ENCODE peak calls at places on chromosomes 6 and 20, in four cellular contexts. Z is GM12891, M is GM12878, Y is K562. V is an unnamed sample.

GRCh38 chr6:108999428-108999827 is 95.2 kb downstream of the SESN1 start:
- DNase-seq in Y (no peak), M (no peak), Z (no peak), V (no peak)

GRCh38 chr20:52104546-52105044 is 87.0 kb downstream of the ZFP64 start:
- DNase-seq in M (no peak), Y (no peak), Z (no peak), V (no peak)

GRCh38 chr6:52802806-52803205 is 810 bp downstream of the GSTA1 start:
- DNase-seq in Z (no peak), Y (no peak), M (no peak), V (no peak)

GRCh38 chr6:165487950-165488349 is 175.1 kb downstream of the PDE10A start:
- DNase-seq in Z (no peak), M (no peak), Y (no peak), V (no peak)

GRCh38 chr6:149501768-149502167 is 17.0 kb upstream of the ZC3H12D start:
- DNase-seq in Y (no peak), M (no peak), Z (no peak), V (no peak)

GRCh38 chr6:147459772-147460171 is 48.7 kb upstream of the SAMD5 start:
- DNase-seq in M (no peak), Y (no peak), Z (no peak), V (no peak)

GRCh38 chr20:36974660-36975059 is 23.2 kb upstream of the SAMHD1 start:
- DNase-seq in M (no peak), Z (no peak), Y (no peak), V (no peak)

GRCh38 chr6:57024321-57024720 is 22.2 kb upstream of the KIAA1586 start:
- DNase-seq in Z (no peak), Y (no peak), M (no peak), V (no peak)

GRCh38 chr6:107621216-107621940 is 131.5 kb downstream of the SOBP start:
- DNase-seq in M (no peak), Y (no peak), Z (no peak), V (no peak)

GRCh38 chr20:59386819-59387218 is 86.4 kb downstream of the EDN3 start:
- DNase-seq in Z (no peak), Y (no peak), M (no peak), V (no peak)
- TF ChIP-seq SPI1 in Z (no peak), Y (no peak), M (no peak), V (no peak)

DNA sequence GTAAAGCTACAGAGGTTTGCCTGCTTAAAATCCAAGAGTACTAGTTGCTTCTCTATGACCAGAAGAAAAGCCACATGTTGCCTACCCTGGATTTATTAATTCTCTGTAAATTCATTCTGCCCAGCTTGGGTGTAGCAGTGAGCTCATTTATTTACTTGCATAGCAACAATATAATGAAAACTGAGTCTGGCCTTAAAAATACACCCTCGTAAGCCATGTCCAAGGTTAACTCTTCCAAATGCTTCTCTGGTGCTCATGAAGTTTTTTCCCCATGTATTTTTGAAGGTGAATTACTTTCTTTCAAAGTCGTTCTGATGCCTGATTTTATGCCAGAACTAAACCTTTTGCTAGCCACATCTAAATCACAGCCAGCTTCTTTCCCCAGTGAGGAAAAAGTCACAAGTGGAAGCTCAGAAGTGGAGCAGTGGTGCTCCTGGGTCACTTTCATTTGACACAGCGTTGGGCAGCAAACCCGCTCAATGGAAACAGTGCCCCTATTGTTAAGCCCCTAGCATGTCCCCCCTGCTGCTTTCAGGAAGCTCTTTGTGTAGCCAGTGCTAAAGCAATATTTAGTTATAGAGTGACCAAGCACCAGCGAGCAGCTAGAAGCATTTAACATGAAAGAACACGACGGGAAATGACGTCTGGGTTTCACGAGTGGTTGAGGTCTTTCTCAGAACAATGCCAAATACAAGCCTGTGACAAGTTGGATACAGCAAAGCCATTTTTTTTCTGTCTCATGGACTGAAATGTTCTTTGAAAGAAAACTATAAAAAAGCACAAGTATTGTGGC is 29.8 kb downstream of the NEDD9 start:
- DNase-seq in Z (no peak), Y (no peak), M (no peak), V (no peak)
- TF ChIP-seq SPI1 in Z (no peak), Y (no peak), M (no peak), V (no peak)

GRCh38 chr6:142913036-142913510 is 31.9 kb downstream of the HIVEP2 start:
- DNase-seq in M (peak), Z (no peak), Y (no peak), V (no peak)

GRCh38 chr6:142912125-142912524 is 32.9 kb downstream of the HIVEP2 start:
- DNase-seq in M (no peak), Y (no peak), Z (no peak), V (no peak)

GRCh38 chr6:142914371-142914770 is 30.6 kb downstream of the HIVEP2 start:
- DNase-seq in Y (no peak), Z (no peak), M (no peak), V (no peak)

GRCh38 chr6:142915129-142915697 is 29.8 kb downstream of the HIVEP2 start:
- DNase-seq in M (no peak), Y (no peak), Z (no peak), V (no peak)

DNA sequence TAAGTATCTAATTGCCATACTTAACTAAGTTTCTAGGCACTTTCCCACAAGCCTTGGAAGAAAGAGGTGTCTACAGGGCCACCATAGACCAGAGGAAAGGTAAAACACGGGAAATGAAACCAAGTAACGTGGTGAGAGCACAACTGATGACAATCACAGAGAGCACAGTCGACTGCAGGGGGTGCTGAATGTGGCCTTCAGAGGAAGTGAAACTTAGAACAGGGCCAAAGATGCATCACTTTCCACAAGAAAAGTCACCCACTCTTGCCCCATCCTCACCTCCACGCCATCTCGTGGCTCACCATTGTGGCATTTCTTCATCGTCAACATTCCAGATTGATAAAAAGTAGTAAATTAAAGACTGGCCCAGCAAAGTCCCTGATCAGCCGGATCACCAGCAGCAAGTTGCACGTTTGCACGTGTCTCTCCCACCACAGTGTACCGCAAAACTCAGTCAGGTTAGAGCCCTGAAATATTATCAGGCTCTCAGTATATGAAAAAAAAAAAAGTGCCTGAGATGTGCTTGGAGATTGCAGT is 31.4 kb downstream of the HIVEP2 start:
- DNase-seq in Y (no peak), Z (peak), M (peak), V (peak)
- TF ChIP-seq SPI1 in Y (peak), Z (peak), M (peak), V (no peak)

GRCh38 chr6:75601608-75602163 is at the start of gene SENP6:
- DNase-seq in Y (peak), Z (peak), M (no peak), V (no peak)

GRCh38 chr6:75602164-75602896 is 650 bp downstream of the SENP6 start:
- DNase-seq in Y (peak), M (no peak), Z (peak), V (no peak)

GRCh38 chr6:75602897-75603395 is 1.3 kb downstream of the SENP6 start:
- DNase-seq in Z (no peak), M (no peak), Y (peak), V (no peak)

GRCh38 chr6:75605635-75606034 is 4.0 kb downstream of the SENP6 start:
- DNase-seq in M (no peak), Y (no peak), Z (no peak), V (no peak)

DNA sequence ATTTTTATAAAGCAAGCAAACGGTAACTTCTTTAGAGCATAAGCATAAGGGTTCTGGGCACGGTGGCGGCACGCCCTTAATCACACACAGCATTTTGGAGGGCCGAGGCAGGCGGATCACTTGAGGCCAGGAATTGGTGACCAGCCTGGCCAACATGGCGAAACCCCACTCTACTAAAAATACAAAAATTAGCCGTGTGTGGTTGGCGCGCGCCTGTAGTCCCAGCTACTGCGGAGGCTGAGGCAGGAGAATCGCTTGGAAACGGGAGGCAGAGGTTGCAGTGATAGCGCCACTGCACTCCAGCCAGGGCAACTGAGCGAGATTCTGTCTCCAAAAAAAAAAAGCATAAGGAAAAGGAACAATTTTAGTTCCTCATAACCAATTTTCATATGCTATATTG is 2.6 kb downstream of the SENP6 start:
- DNase-seq in Z (no peak), M (no peak), Y (no peak), V (no peak)
- TF ChIP-seq SPI1 in Z (no peak), M (no peak), Y (no peak), V (no peak)

DNA sequence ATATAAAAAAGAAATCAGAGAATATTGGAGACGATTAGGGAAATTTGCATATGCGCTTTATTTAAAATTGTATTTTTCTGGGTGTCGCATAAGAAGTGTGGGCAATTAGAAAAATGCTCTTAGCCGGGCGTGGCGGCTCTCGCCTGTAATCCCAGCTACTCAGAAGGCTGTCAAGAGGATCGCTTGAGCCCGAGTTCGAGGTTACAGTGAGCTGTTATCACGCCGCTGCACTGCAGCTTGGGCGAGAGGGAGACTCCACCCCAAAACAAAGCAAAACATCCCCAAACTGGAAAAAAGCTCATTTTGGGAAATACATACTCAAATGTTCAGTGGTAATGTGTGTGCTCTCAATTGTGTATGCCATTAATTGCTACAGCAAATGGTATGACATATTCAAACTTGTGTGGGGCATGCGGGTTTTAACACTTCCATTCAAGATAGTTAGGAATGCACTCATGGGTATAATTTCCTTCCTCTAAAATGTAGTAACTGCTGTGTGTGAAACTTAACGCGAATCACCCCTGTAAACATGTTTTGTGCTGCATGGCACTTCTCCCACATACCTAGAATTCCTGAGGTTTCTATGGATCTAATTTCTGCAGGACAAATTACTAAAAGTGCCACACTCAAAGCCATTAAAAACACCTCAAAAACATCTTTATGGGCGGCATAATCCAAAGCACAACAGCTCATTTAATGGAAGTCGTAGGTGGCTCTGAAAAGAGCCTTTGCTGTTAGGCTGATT is 54.7 kb upstream of the HFE start:
- DNase-seq in Z (no peak), M (peak), Y (no peak), V (no peak)
- TF ChIP-seq SPI1 in Z (no peak), M (no peak), Y (no peak), V (no peak)

GRCh38 chr20:47679462-47679861 is 105.8 kb downstream of the SULF2 start:
- DNase-seq in Y (no peak), M (no peak), Z (no peak), V (no peak)

GRCh38 chr20:47684306-47685080 is 100.8 kb downstream of the SULF2 start:
- DNase-seq in Z (no peak), M (no peak), Y (no peak), V (no peak)

GRCh38 chr20:47680804-47681529 is 104.3 kb downstream of the SULF2 start:
- DNase-seq in Z (no peak), M (no peak), Y (no peak), V (no peak)

GRCh38 chr20:47682916-47683315 is 102.4 kb downstream of the SULF2 start:
- DNase-seq in Y (no peak), M (no peak), Z (no peak), V (no peak)

DNA sequence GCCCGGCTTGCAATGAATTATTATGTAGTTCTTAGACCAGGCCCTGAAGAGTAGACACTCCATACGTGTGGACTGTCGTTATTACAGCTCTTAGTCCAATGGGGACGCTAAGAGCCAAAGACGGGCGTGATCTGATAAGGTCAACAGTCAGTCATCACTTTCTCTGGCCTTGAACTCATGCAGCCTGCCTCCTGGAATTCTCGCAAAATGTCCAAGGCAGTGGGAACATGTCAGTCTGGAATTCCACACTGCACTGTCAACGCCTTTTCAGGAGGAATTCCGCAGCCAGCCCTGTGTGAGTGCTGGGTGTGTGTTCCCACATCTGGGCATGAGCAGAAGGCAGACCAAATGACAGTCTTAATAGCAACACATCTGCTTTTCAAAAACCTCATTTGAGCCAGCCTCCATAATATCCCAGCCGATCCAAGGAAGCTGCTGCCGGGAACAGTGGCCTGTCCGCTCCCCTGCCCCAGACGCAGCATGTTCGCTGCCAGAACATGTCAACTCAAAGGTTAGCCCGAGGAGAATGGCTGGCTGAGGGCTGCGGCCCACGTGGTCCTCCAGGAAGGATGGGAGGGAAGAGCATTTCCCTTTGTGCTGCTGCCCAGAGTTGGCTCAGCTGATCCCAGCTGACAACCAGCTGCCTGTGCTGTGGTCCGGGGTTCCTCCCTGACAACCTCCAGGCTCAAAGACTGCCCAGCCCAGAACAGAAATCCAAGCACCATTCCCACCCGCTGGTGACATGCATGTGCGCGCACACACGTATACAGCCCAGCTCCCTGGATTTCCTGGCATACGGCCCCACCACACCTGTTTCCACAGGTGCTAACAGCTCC is 103.1 kb downstream of the SULF2 start:
- DNase-seq in Z (no peak), Y (no peak), M (no peak), V (no peak)
- TF ChIP-seq SPI1 in Z (no peak), Y (no peak), M (no peak), V (no peak)